ENCODE peak calls at places on chromosomes 1 and 21, in eight cellular contexts. K, J, Z, I, H, B, Q and R are unnamed samples.

GRCh38 chr1:5423109-5423508 is 569.1 kb downstream of the NPHP4 start:
- DNase-seq in J (no peak), I (no peak), B (peak), Q (no peak), K (no peak), Z (no peak), H (no peak), R (peak)

GRCh38 chr1:161180643-161181042 is 3.3 kb upstream of the B4GALT3 start:
- DNase-seq in B (peak), J (no peak), I (no peak), Z (no peak), H (no peak), Q (no peak), K (no peak), R (no peak)

GRCh38 chr1:231162970-231163830 is 1.3 kb downstream of the TRIM67 start:
- DNase-seq in Q (no peak), Z (no peak), I (no peak), J (no peak), B (no peak), H (no peak), K (no peak), R (peak)

GRCh38 chr1:90729484-90730246 is 12.6 kb upstream of the BARHL2 start:
- DNase-seq in Q (no peak), J (no peak), I (no peak), K (no peak), Z (no peak), H (no peak), B (no peak), R (no peak)

GRCh38 chr21:14956826-14957225 is 108.0 kb downstream of the NRIP1 start:
- DNase-seq in J (no peak), H (no peak), I (no peak), Z (no peak), K (peak), Q (no peak), B (peak), R (peak)

GRCh38 chr1:19514391-19514831 is 29.1 kb upstream of the CAPZB start:
- DNase-seq in H (no peak), Q (no peak), I (no peak), B (no peak), J (peak), K (no peak), Z (no peak), R (peak)

GRCh38 chr21:38806153-38806941 is 618 bp downstream of the ETS2 start:
- DNase-seq in J (peak), I (peak), Q (no peak), Z (peak), B (no peak), H (no peak), K (peak), R (peak)

GRCh38 chr1:64967381-64967780 is 1.0 kb upstream of the JAK1 start:
- DNase-seq in Q (no peak), H (no peak), J (no peak), Z (no peak), K (no peak), B (peak), I (no peak), R (no peak)

GRCh38 chr1:153608742-153609584 is 4.0 kb downstream of the S100A16 start:
- DNase-seq in K (peak), J (peak), H (no peak), B (peak), Q (peak), Z (peak), I (peak), R (peak)

GRCh38 chr1:226575436-226576390 is 27.1 kb downstream of the STUM start:
- DNase-seq in B (no peak), J (peak), H (no peak), I (no peak), Z (no peak), K (no peak), Q (no peak), R (no peak)

GRCh38 chr1:1083181-1084027 is 9.3 kb upstream of the RNF223 start:
- DNase-seq in K (no peak), I (no peak), B (no peak), Z (no peak), Q (no peak), J (peak), H (no peak), R (no peak)

GRCh38 chr1:211639500-211640361 is 35.7 kb downstream of the NEK2 start:
- DNase-seq in H (no peak), J (no peak), Z (peak), Q (no peak), I (peak), K (peak), B (peak), R (peak)

GRCh38 chr1:222784371-222784770 is 30.5 kb upstream of the DISP1 start:
- DNase-seq in H (no peak), B (no peak), K (no peak), I (no peak), J (no peak), Z (no peak), Q (no peak), R (no peak)

GRCh38 chr1:51956528-51957509 is 33.7 kb downstream of the RAB3B start:
- DNase-seq in J (no peak), Z (no peak), K (peak), B (peak), H (no peak), Q (no peak), I (no peak), R (peak)

GRCh38 chr1:43065191-43065590 is 106.5 kb upstream of the SLC2A1 start:
- DNase-seq in I (no peak), B (no peak), K (no peak), H (no peak), Q (no peak), J (no peak), Z (no peak), R (no peak)

GRCh38 chr1:234926574-234927311 is 201.9 kb downstream of the TOMM20 start:
- DNase-seq in B (no peak), H (no peak), I (peak), K (no peak), J (no peak), Q (no peak), Z (peak), R (no peak)

GRCh38 chr1:235783148-235783776 is 83.4 kb downstream of the LYST start:
- DNase-seq in H (peak), Q (no peak), K (peak), B (peak), Z (no peak), I (no peak), J (no peak), R (peak)

GRCh38 chr21:41970751-41971653 is 17.2 kb upstream of the C2CD2 start:
- DNase-seq in Z (no peak), J (no peak), I (peak), H (no peak), K (no peak), B (no peak), Q (no peak), R (no peak)

GRCh38 chr1:183023601-183024351 is 556 bp downstream of the LAMC1 start:
- DNase-seq in Q (peak), Z (peak), H (no peak), I (peak), B (peak), K (peak), J (peak), R (peak)

GRCh38 chr1:29240986-29241385 is 4.7 kb downstream of the PTPRU start:
- DNase-seq in Q (no peak), H (peak), I (no peak), Z (no peak), B (no peak), J (no peak), K (no peak), R (no peak)

GRCh38 chr1:1600861-1601563 is 1.1 kb upstream of the FNDC10 start:
- DNase-seq in Q (no peak), K (no peak), B (no peak), J (no peak), Z (no peak), H (no peak), I (no peak), R (no peak)